ENCODE peak calls at places on chromosome 3, in six cellular contexts. W is M059J, F is fibroblast of villous mesenchyme, T is Kasumi-1, C is heart right ventricle, A is H7. D is an unnamed sample.

GRCh38 chr3:177596248-177596821 is 399.1 kb upstream of the TBL1XR1 start:
- DNase-seq in W (peak), C (no peak), T (no peak), A (no peak), F (no peak), D (peak)

GRCh38 chr3:112007641-112008040 is 8.9 kb downstream of the TAGLN3 start:
- DNase-seq in C (no peak), F (peak), W (peak), T (no peak), A (no peak), D (no peak)

GRCh38 chr3:181782306-181782924 is 70.7 kb downstream of the SOX2 start:
- DNase-seq in F (peak), T (no peak), C (no peak), A (peak), W (peak), D (peak)

GRCh38 chr3:122609798-122610559 is 32.5 kb downstream of the PARP15 start:
- DNase-seq in C (no peak), T (peak), F (peak), A (no peak), W (peak), D (peak)

GRCh38 chr3:183116051-183116614 is 16.8 kb upstream of the MCCC1 start:
- DNase-seq in T (peak), C (no peak), F (no peak), W (no peak), A (peak), D (peak)

GRCh38 chr3:172300187-172300586 is 148.1 kb downstream of the GHSR start:
- DNase-seq in W (no peak), F (no peak), A (no peak), C (no peak), T (no peak), D (no peak)

GRCh38 chr3:192812736-192813383 is 85.5 kb upstream of the FGF12 start:
- DNase-seq in A (no peak), C (no peak), W (peak), F (peak), T (peak), D (peak)

GRCh38 chr3:171829841-171830559 is 13.1 kb upstream of the TMEM212 start:
- DNase-seq in C (peak), T (peak), W (peak), F (peak), A (peak), D (peak)

GRCh38 chr3:128619146-128619890 is 31.3 kb downstream of the RPN1 start:
- DNase-seq in T (peak), C (no peak), F (peak), A (no peak), W (peak), D (peak)

GRCh38 chr3:22981861-22982260 is 221.3 kb upstream of the UBE2E2 start:
- DNase-seq in F (no peak), T (no peak), C (no peak), A (no peak), W (no peak), D (no peak)

D was measured in Daoy.